ENCODE peak calls at places on chromosomes 5 and 9, in four cellular contexts. Q is endothelial cell, Z is lower leg skin, F is upper lobe of right lung. I is an unnamed sample.

GRCh38 chr5:97142521-97143254 is at the start of gene LIX1:
- DNase-seq in Q (peak), Z (no peak), F (no peak), I (no peak)

GRCh38 chr5:175658299-175659145 is 651 bp downstream of the HRH2 start:
- DNase-seq in Q (peak), Z (peak), F (no peak), I (no peak)

GRCh38 chr5:130773813-130774212 is 391.2 kb downstream of the HINT1 start:
- DNase-seq in Q (no peak), Z (no peak), F (no peak), I (no peak)

GRCh38 chr9:70428781-70429180 is 14.3 kb upstream of the KLF9 start:
- DNase-seq in Q (no peak), Z (no peak), F (no peak), I (no peak)

GRCh38 chr5:151075698-151076331 is 5.0 kb downstream of the TNIP1 start:
- DNase-seq in Q (no peak), Z (no peak), F (peak), I (no peak)

GRCh38 chr5:163379298-163380155 is 57.9 kb upstream of the CCNG1 start:
- DNase-seq in Q (no peak), Z (no peak), F (no peak), I (no peak)

GRCh38 chr5:91301459-91301858 is 81.7 kb downstream of the ARRDC3 start:
- DNase-seq in Q (no peak), Z (no peak), F (no peak), I (no peak)

GRCh38 chr9:128459011-128459410 is 3.2 kb downstream of the ODF2 start:
- DNase-seq in Q (no peak), Z (no peak), F (no peak), I (no peak)

GRCh38 chr5:8456846-8457186 is 587.9 kb downstream of the MTRR start:
- DNase-seq in Q (no peak), Z (no peak), F (no peak), I (peak)

GRCh38 chr9:21465859-21466518 is 16.1 kb downstream of the IFNE start:
- DNase-seq in Q (peak), Z (no peak), F (no peak), I (peak)

GRCh38 chr9:79020266-79020665 is 551.5 kb upstream of the TLE4 start:
- DNase-seq in Q (no peak), Z (no peak), F (no peak), I (no peak)

GRCh38 chr9:89375181-89375760 is 57.0 kb downstream of the SECISBP2 start:
- DNase-seq in Q (no peak), Z (peak), F (no peak), I (no peak)

GRCh38 chr5:38060354-38060753 is 198.0 kb upstream of the EGFLAM start:
- DNase-seq in Q (no peak), Z (no peak), F (no peak), I (peak)

GRCh38 chr9:121537283-121537682 is 37.6 kb upstream of the GGTA1 start:
- DNase-seq in Q (no peak), Z (no peak), F (no peak), I (no peak)

GRCh38 chr5:107501965-107502691 is 168.6 kb downstream of the EFNA5 start:
- DNase-seq in Q (no peak), Z (no peak), F (no peak), I (no peak)

GRCh38 chr9:124040186-124040920 is 28.8 kb downstream of the LHX2 start:
- DNase-seq in Q (no peak), Z (no peak), F (no peak), I (no peak)

GRCh38 chr9:127931092-127931881 is 710 bp upstream of the PIP5KL1 start:
- DNase-seq in Q (no peak), Z (no peak), F (no peak), I (no peak)

GRCh38 chr5:168609806-168610482 is 30.8 kb upstream of the PANK3 start:
- DNase-seq in Q (no peak), Z (no peak), F (no peak), I (no peak)

GRCh38 chr9:137293094-137293481 is 9.0 kb downstream of the NRARP start:
- DNase-seq in Q (no peak), Z (no peak), F (peak), I (no peak)

GRCh38 chr9:4507306-4507705 is 17.0 kb downstream of the SLC1A1 start:
- DNase-seq in Q (no peak), Z (no peak), F (no peak), I (no peak)

GRCh38 chr9:109423877-109424276 is 74.2 kb downstream of the PTPN3 start:
- DNase-seq in Q (no peak), Z (no peak), F (no peak), I (no peak)

GRCh38 chr5:119721775-119722174 is 92.4 kb downstream of the FAM170A start:
- DNase-seq in Q (no peak), Z (no peak), F (no peak), I (no peak)

GRCh38 chr9:136545966-136546696 is at the start of gene NOTCH1:
- DNase-seq in Q (peak), Z (peak), F (peak), I (peak)

GRCh38 chr5:78666041-78666444 is 17.5 kb upstream of the LHFPL2 start:
- DNase-seq in Q (no peak), Z (no peak), F (no peak), I (no peak)

GRCh38 chr9:133470988-133471387 is 7.9 kb downstream of the SLC2A6 start:
- DNase-seq in Q (no peak), Z (no peak), F (no peak), I (no peak)

GRCh38 chr5:67581203-67581602 is 384.6 kb upstream of the CD180 start:
- DNase-seq in Q (no peak), Z (no peak), F (no peak), I (no peak)

DNA sequence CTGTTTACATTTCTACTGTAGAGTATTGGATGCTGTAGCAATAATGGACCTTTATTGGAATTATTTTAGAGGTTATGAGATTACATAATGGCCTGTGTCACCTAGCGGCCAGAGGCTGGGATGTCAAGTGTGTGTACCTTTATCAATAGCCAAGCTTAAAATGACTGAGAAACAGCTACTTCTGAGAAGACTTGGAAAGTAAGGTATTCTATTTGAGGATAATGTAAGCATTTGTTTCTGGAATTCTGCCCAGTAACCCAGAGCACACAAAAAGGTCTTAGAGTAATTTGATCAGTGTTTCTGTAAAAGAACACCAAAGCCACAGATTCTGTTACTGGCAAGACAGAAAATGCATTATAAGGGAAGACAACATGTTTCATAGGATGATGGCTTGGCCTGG is 116.8 kb downstream of the MACIR start:
- DNase-seq in Q (no peak), Z (no peak), F (no peak), I (peak)
- TF ChIP-seq CTCF in Q (no peak), Z (no peak), F (no peak), I (no peak)

GRCh38 chr5:111389390-111390082 is 122.8 kb downstream of the STARD4 start:
- DNase-seq in Q (no peak), Z (no peak), F (no peak), I (no peak)
- TF ChIP-seq CTCF in Q (no peak), Z (no peak), F (no peak), I (no peak)

GRCh38 chr5:72818866-72819534 is 2.5 kb downstream of the TNPO1 start:
- DNase-seq in Q (peak), Z (peak), F (peak), I (no peak)
- TF ChIP-seq CTCF in Q (peak), Z (peak), F (peak), I (peak)

GRCh38 chr5:133269707-133270106 is 217.9 kb downstream of the HSPA4 start:
- DNase-seq in Q (no peak), Z (no peak), F (no peak), I (no peak)

GRCh38 chr5:133265257-133265656 is 213.4 kb downstream of the HSPA4 start:
- DNase-seq in Q (no peak), Z (no peak), F (no peak), I (no peak)

GRCh38 chr5:133267601-133268000 is 215.8 kb downstream of the HSPA4 start:
- DNase-seq in Q (no peak), Z (no peak), F (no peak), I (no peak)

GRCh38 chr5:133265720-133266575 is 214.1 kb downstream of the HSPA4 start:
- DNase-seq in Q (no peak), Z (no peak), F (no peak), I (no peak)

GRCh38 chr5:133266966-133267365 is 215.2 kb downstream of the HSPA4 start:
- DNase-seq in Q (no peak), Z (no peak), F (no peak), I (no peak)
- TF ChIP-seq CTCF in Q (no peak), Z (no peak), F (no peak), I (no peak)

GRCh38 chr5:132675936-132676689 is 2.3 kb downstream of the IL4 start:
- DNase-seq in Q (no peak), Z (no peak), F (no peak), I (no peak)

GRCh38 chr5:132677682-132678400 is 4.1 kb downstream of the IL4 start:
- DNase-seq in Q (no peak), Z (no peak), F (no peak), I (no peak)

GRCh38 chr5:132679166-132679565 is 5.4 kb downstream of the IL4 start:
- DNase-seq in Q (no peak), Z (peak), F (no peak), I (no peak)

GRCh38 chr5:132678735-132679134 is 4.9 kb downstream of the IL4 start:
- DNase-seq in Q (no peak), Z (peak), F (no peak), I (no peak)

DNA sequence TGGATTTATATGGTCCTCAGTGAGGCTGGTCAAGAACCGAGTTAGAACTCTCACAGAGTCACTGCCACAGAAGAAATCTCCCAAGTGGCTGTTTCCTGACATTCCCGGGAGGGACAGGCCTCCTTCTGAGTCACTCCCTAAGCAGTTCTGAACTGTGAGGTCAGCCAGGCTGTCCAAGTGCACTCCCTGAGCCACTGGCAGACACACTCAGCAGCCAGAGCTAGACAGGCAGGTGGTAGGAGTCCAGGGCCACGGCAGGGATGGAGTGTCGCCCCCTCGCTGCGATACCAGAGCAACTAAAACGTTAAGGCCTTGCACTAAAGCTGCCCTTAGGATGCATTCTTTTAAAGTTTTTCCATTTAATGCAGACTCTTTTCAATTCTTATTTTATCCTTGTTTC is 3.4 kb downstream of the IL4 start:
- DNase-seq in Q (peak), Z (no peak), F (peak), I (peak)
- TF ChIP-seq CTCF in Q (no peak), Z (no peak), F (peak), I (peak)

GRCh38 chr5:172764861-172765765 is 5.9 kb downstream of the DUSP1 start:
- DNase-seq in Q (peak), Z (peak), F (peak), I (peak)
- TF ChIP-seq CTCF in Q (no peak), Z (no peak), F (no peak), I (no peak)

GRCh38 chr5:143448518-143448917 is 45.0 kb upstream of the NR3C1 start:
- DNase-seq in Q (no peak), Z (no peak), F (no peak), I (no peak)
- TF ChIP-seq CTCF in Q (no peak), Z (no peak), F (no peak), I (no peak)

DNA sequence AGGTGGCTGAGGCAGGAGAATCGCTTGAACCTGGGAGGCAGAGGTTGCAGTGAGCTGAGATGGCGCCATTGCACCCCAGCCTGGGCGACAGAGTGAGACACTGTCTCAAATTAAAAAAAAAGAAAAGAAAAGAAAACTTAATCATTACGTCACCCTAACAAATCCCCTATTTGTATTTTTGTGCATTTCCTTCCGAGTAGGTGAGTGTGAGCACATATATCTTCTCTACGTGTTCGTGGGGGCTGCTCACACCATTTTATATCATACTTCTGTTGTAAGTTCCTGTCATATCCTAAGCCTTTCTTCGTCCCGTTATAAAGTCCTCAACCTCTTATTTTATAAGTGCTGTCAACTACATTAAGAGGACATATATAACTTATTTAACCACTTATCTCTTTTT is 41.9 kb upstream of the GRHPR start:
- DNase-seq in Q (no peak), Z (no peak), F (no peak), I (no peak)
- TF ChIP-seq CTCF in Q (no peak), Z (no peak), F (no peak), I (no peak)

GRCh38 chr5:74396913-74397606 is 243.5 kb downstream of the ENC1 start:
- DNase-seq in Q (no peak), Z (no peak), F (no peak), I (no peak)

GRCh38 chr5:74394543-74394923 is 246.0 kb downstream of the ENC1 start:
- DNase-seq in Q (no peak), Z (no peak), F (no peak), I (no peak)

GRCh38 chr5:74392698-74393431 is 247.7 kb downstream of the ENC1 start:
- DNase-seq in Q (no peak), Z (no peak), F (no peak), I (no peak)

GRCh38 chr5:74393943-74394342 is 246.6 kb downstream of the ENC1 start:
- DNase-seq in Q (no peak), Z (no peak), F (no peak), I (no peak)

DNA sequence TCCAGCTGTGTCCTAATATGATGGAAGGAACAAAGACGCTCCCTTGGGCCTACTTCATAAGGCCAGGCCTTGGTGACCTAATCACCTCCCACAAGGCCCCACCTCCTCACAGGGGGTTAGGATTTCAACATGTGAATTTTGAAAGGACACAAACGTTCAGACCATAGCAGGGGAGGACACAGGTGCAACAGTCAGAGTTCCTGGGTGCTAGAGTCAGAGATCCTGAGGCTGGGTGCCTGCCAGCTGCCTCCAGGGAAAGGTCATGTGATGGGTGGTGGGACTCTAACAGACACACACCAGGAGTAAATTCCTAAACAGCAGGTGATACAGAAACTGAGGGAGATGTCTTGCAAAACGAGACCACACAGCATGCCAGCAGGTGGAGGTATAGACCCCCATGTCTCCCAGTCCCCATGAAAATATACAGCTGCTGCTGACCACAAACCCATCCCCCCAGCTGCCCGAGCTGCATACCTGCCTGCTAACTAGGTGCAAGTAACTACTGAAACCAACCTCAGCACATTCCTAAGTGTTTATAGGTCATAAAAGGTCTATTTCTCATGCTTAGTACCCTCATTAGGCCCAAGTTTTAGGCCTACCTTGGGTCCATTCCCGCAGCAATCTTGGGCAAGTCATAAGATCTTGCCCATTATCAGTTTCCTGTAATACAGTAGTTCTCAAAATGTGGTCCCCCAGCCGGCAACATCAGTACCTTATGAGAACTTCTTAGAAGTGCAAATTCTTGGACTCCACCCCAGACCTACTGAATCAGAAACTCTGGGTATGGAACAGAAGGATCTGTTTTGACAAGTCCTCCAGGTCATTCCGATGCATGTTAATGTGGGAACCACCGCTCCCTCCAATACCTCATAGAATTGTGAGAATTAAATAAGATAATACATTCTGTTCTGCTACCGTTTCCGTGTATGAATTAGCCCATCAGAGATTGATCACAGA is 245.3 kb downstream of the ENC1 start:
- DNase-seq in Q (peak), Z (no peak), F (no peak), I (no peak)
- TF ChIP-seq CTCF in Q (peak), Z (no peak), F (no peak), I (no peak)

I was measured in AG09319.